ENCODE peak calls at places on chromosomes 13 and 19, in ten cellular contexts. K is K562; Y is CD8-positive, alpha-beta T cell; W is neuronal stem cell; D is AG04450; E is cardiac muscle cell; F is neural progenitor cell; Q is ovary; M is transverse colon; C is breast epithelium. H is an unnamed sample. For H3K9me3, the result is how much of the 10 kb centered on the place peaks cover.

GRCh38 chr13:101453784-101454201 is 1.3 kb downstream of the ITGBL1 start:
- DNase-seq in Q (peak), C (no peak), E (no peak), M (peak), Y (no peak), K (no peak), D (no peak), W (no peak), F (no peak), H (no peak)

GRCh38 chr13:99974296-99974938 is 2.9 kb upstream of the ZIC5 start:
- DNase-seq in C (no peak), M (no peak), E (peak), D (no peak), Q (no peak), F (peak), K (no peak), W (no peak), Y (no peak), H (no peak)

GRCh38 chr13:24038846-24039330 is 121.6 kb upstream of the SPATA13 start:
- DNase-seq in F (no peak), E (no peak), K (no peak), M (peak), W (no peak), D (no peak), C (no peak), Q (no peak), Y (no peak), H (no peak)

GRCh38 chr19:10761443-10762242 is 43.8 kb downstream of the DNM2 start:
- DNase-seq in Y (no peak), W (no peak), Q (no peak), C (no peak), F (no peak), D (no peak), E (no peak), M (peak), K (no peak), H (no peak)

GRCh38 chr19:15684828-15685227 is 11.9 kb downstream of the CYP4F12 start:
- DNase-seq in F (no peak), E (no peak), W (no peak), C (no peak), D (no peak), M (no peak), Q (no peak), K (peak), Y (no peak), H (no peak)

GRCh38 chr13:99339736-99340392 is 32.7 kb upstream of the GPR183 start:
- DNase-seq in E (no peak), F (no peak), D (no peak), K (peak), W (no peak), C (no peak), M (peak), Y (no peak), Q (no peak), H (no peak)

GRCh38 chr13:34897220-34897619 is 44.9 kb upstream of the NBEA start:
- DNase-seq in M (no peak), Y (no peak), C (no peak), Q (no peak), D (no peak), E (no peak), F (no peak), W (no peak), K (no peak), H (no peak)

GRCh38 chr19:39824143-39825092 is 9.5 kb downstream of the DYRK1B start:
- DNase-seq in C (peak), W (peak), E (peak), M (peak), Q (peak), D (peak), K (no peak), F (peak), Y (peak), H (peak)

GRCh38 chr19:2507109-2507508 is 31.2 kb downstream of the GADD45B start:
- DNase-seq in E (no peak), K (no peak), D (no peak), Q (no peak), M (peak), Y (no peak), C (peak), F (no peak), W (no peak), H (peak)

GRCh38 chr19:4969772-4970531 is 1.0 kb downstream of the KDM4B start:
- DNase-seq in D (no peak), W (peak), Y (no peak), F (peak), E (peak), K (no peak), Q (peak), C (no peak), M (no peak), H (peak)

GRCh38 chr19:19067276-19068072 is 3.7 kb downstream of the SLC25A42 start:
- DNase-seq in D (no peak), E (no peak), M (no peak), C (no peak), F (no peak), Y (no peak), K (no peak), Q (no peak), W (no peak), H (peak)

GRCh38 chr19:55284405-55285058 is 735 bp downstream of the BRSK1 start:
- DNase-seq in C (no peak), W (no peak), F (peak), E (no peak), M (no peak), Y (no peak), D (no peak), K (no peak), Q (no peak), H (no peak)

GRCh38 chr19:42441047-42441440 is 1.7 kb downstream of the CXCL17 start:
- DNase-seq in C (no peak), W (no peak), D (no peak), E (no peak), Q (no peak), K (no peak), F (no peak), M (no peak), Y (no peak), H (no peak)

GRCh38 chr13:43769552-43769951 is 17.2 kb downstream of the ENOX1 start:
- DNase-seq in Q (no peak), K (no peak), D (no peak), W (no peak), Y (no peak), M (no peak), E (no peak), C (no peak), F (no peak), H (no peak)

GRCh38 chr19:15123900-15124299 is 16.7 kb downstream of the SYDE1 start:
- DNase-seq in E (no peak), W (no peak), M (peak), Q (peak), D (no peak), K (no peak), F (no peak), C (peak), Y (no peak), H (no peak)

GRCh38 chr13:42466609-42467008 is 107.3 kb upstream of the TNFSF11 start:
- DNase-seq in K (no peak), D (no peak), W (no peak), C (no peak), Q (no peak), Y (no peak), E (no peak), M (no peak), F (no peak), H (no peak)

GRCh38 chr19:53867225-53868090 is at the start of gene MYADM:
- DNase-seq in C (peak), K (peak), Y (peak), M (peak), W (peak), D (peak), F (peak), Q (peak), E (peak), H (peak)

GRCh38 chr13:80339841-80340642 is 884 bp downstream of the SPRY2 start:
- DNase-seq in M (peak), D (no peak), Y (no peak), W (peak), F (peak), C (no peak), Q (peak), K (peak), E (peak), H (no peak)

GRCh38 chr13:33554919-33555791 is 262.8 kb upstream of the RFC3 start:
- DNase-seq in E (peak), Y (no peak), K (no peak), D (peak), M (no peak), W (no peak), C (no peak), Q (no peak), F (peak), H (no peak)

GRCh38 chr13:32951580-32951979 is 64.6 kb upstream of the KL start:
- DNase-seq in C (no peak), W (no peak), K (no peak), D (no peak), E (no peak), M (no peak), Y (no peak), F (no peak), Q (no peak), H (no peak)

GRCh38 chr13:97263160-97263559 is 41.0 kb downstream of the MBNL2 start:
- DNase-seq in K (no peak), Y (no peak), C (no peak), W (no peak), E (no peak), M (no peak), F (no peak), D (no peak), Q (no peak), H (no peak)

GRCh38 chr19:13978306-13978705 is 26.0 kb downstream of the DCAF15 start:
- DNase-seq in M (peak), Y (no peak), Q (peak), D (no peak), C (peak), K (peak), W (peak), F (peak), E (peak), H (peak)

GRCh38 chr19:28130066-28130511 is 1082.9 kb downstream of the UQCRFS1 start:
- DNase-seq in W (no peak), F (peak), K (no peak), D (no peak), Y (no peak), M (no peak), Q (no peak), E (peak), C (no peak), H (no peak)

GRCh38 chr19:13176345-13176744 is 26.1 kb downstream of the IER2 start:
- DNase-seq in E (no peak), M (no peak), F (no peak), C (no peak), Q (no peak), D (no peak), W (no peak), K (no peak), Y (no peak), H (peak)

GRCh38 chr19:42069619-42070293 is at the start of gene GRIK5:
- DNase-seq in K (no peak), F (peak), W (no peak), C (no peak), D (no peak), Y (no peak), M (no peak), E (peak), Q (peak), H (peak)

GRCh38 chr19:13718733-13719132 is 45.6 kb upstream of the MRI1 start:
- DNase-seq in K (no peak), D (peak), M (peak), W (peak), F (peak), Q (no peak), E (peak), C (no peak), Y (no peak), H (peak)

GRCh38 chr13:30045916-30046704 is 195.7 kb upstream of the UBL3 start:
- DNase-seq in M (no peak), Y (no peak), F (no peak), C (no peak), K (no peak), D (peak), W (no peak), Q (no peak), E (no peak), H (no peak)

GRCh38 chr13:98997738-98998641 is 20.1 kb upstream of the DOCK9 start:
- DNase-seq in C (no peak), D (no peak), Y (no peak), W (no peak), Q (no peak), M (no peak), E (no peak), F (no peak), K (no peak), H (no peak)

GRCh38 chr13:46598140-46598819 is 45.3 kb downstream of the LRCH1 start:
- DNase-seq in K (no peak), W (no peak), M (no peak), F (no peak), Q (no peak), E (no peak), D (no peak), C (no peak), Y (no peak), H (peak)

GRCh38 chr13:103866041-103866440 is 799.8 kb upstream of the SLC10A2 start:
- DNase-seq in E (no peak), F (peak), D (no peak), M (no peak), Y (no peak), Q (no peak), C (no peak), W (peak), K (no peak), H (no peak)

GRCh38 chr19:22625266-22626035 is 8.7 kb upstream of the ZNF492 start:
- DNase-seq in Y (no peak), M (no peak), W (no peak), F (no peak), E (no peak), C (no peak), D (no peak), K (no peak), Q (no peak), H (no peak)
- H3K9me3 ChIP-seq in Y (under half), M (under half), W (under half), F (under half), E (under half), C (under half), D (half or more), K (under half), Q (under half), H (half or more)

GRCh38 chr19:36807029-36807428 is 31.2 kb downstream of the ZNF790 start:
- DNase-seq in Y (no peak), Q (no peak), K (no peak), D (no peak), C (no peak), M (no peak), F (no peak), E (no peak), W (no peak), H (no peak)

DNA sequence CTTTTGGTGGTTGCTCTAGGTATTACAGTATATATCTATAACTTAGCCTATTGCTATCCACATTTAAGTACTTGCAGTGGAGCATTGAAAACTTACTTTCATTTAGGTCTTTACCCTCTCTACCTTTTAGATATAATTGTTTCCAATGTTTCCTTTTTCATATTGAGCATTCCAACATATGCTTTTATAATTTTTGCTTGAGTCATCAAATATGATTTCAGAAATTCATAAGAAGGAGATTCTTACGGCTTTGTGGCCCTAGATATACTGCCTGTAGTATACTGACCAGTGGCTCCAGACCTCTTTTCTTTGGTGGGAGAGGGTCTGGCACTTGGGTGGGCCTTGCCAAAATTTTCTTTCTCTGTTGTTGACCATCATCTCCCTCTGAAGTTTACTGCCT is 32.8 kb upstream of the ZNF850 start:
- DNase-seq in K (no peak), F (no peak), Q (no peak), W (no peak), M (no peak), E (no peak), C (no peak), Y (no peak), D (no peak), H (no peak)
- H3K9me3 ChIP-seq in K (under half), F (under half), Q (under half), W (under half), M (half or more), E (under half), C (half or more), Y (under half), D (half or more), H (under half)

GRCh38 chr19:56868446-56868845 is 27.9 kb upstream of the PEG3 start:
- DNase-seq in M (no peak), Q (no peak), W (no peak), E (no peak), D (no peak), Y (no peak), C (no peak), F (no peak), K (no peak), H (no peak)
- H3K9me3 ChIP-seq in M (under half), Q (under half), W (under half), E (under half), D (under half), Y (under half), C (under half), F (under half), K (under half), H (under half)

DNA sequence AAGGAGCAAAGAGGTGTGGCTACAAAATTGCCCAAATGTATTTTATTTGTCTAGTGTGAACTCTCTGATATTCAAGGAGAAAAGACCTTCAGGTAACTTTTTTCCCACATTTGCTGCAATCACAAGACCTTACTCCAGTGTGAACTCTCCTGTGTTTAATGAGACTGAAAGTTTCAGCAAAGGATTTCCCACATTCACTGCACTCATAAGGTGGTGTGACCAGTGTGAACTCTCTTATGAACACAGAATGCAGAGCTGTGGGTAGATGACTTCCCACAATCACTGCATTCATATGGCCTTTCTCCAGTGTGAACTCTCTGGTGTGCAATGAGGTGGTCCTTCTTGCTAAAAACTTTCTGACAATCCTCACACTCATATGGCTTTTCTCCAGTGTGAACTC is 16.4 kb downstream of the ZNF814 start:
- DNase-seq in W (no peak), E (no peak), K (no peak), C (no peak), M (no peak), Q (no peak), D (no peak), Y (no peak), F (no peak), H (no peak)
- H3K9me3 ChIP-seq in W (under half), E (under half), K (under half), C (half or more), M (half or more), Q (under half), D (half or more), Y (half or more), F (under half), H (half or more)

GRCh38 chr19:47296036-47296435 is 13.6 kb upstream of the C5AR1 start:
- DNase-seq in E (peak), Q (peak), W (peak), Y (peak), M (peak), D (peak), F (peak), K (peak), C (no peak), H (peak)
- H3K9me3 ChIP-seq in E (under half), Q (under half), W (under half), Y (under half), M (under half), D (under half), F (under half), K (under half), C (under half), H (under half)

DNA sequence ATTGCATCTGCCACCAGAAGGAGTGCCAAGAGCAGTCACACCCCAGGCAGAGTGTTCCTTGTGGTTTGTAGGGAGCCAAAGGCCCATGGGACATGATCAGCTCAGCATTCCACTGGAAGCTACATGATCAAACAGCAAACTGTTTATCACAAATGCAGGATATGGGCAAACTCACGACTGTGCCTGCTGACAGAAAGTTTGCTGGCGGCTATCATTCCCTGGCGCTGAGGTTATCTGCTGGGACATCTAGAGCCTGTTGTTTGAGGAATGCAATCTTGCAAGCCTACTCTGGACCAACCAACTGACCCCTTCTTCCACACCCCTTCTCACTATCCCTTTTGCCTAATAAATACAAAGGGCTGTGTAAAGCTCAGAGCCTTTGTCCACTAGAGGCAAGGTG is 7.7 kb upstream of the ZNF613 start:
- DNase-seq in K (no peak), Q (no peak), M (no peak), D (no peak), Y (no peak), E (no peak), C (no peak), W (no peak), F (no peak), H (no peak)
- H3K9me3 ChIP-seq in K (under half), Q (under half), M (half or more), D (under half), Y (under half), E (under half), C (half or more), W (under half), F (under half), H (half or more)

H was measured in A673.